ENCODE peak calls at places on chromosome 9, in ten cellular contexts. One of them, this sample, is unnamed.

GRCh38 chr9:129861447-129861827 is 26.2 kb downstream of the USP20 start:
- DNase-seq in D341Med: no peak
- DNase-seq in transverse colon: no peak
- DNase-seq in mesenchymal stem cell: no peak
- DNase-seq in NCI-H1092: no peak
- DNase-seq in CD8-positive, alpha-beta T cell: no peak
- DNase-seq in PC-9: no peak
- DNase-seq in GM23248: no peak
- DNase-seq in stimulated activated CD4-positive, alpha-beta T cell treated with anti-CD3 and anti-CD28 coated beads, Interleukin-2, amount 100 ng/mL, for 48 hours: no peak
- DNase-seq in heart right ventricle: no peak
- DNase-seq in this sample: no peak

GRCh38 chr9:104091708-104092107 is 2.4 kb upstream of the SMC2 start:
- DNase-seq in D341Med: no peak
- DNase-seq in transverse colon: peak
- DNase-seq in mesenchymal stem cell: peak
- DNase-seq in NCI-H1092: peak
- DNase-seq in CD8-positive, alpha-beta T cell: no peak
- DNase-seq in PC-9: no peak
- DNase-seq in GM23248: peak
- DNase-seq in stimulated activated CD4-positive, alpha-beta T cell treated with anti-CD3 and anti-CD28 coated beads, Interleukin-2, amount 100 ng/mL, for 48 hours: peak
- DNase-seq in heart right ventricle: peak
- DNase-seq in this sample: peak

GRCh38 chr9:124551472-124552339 is 44.5 kb upstream of the NR5A1 start:
- DNase-seq in D341Med: peak
- DNase-seq in transverse colon: peak
- DNase-seq in mesenchymal stem cell: peak
- DNase-seq in NCI-H1092: no peak
- DNase-seq in CD8-positive, alpha-beta T cell: no peak
- DNase-seq in PC-9: peak
- DNase-seq in GM23248: peak
- DNase-seq in stimulated activated CD4-positive, alpha-beta T cell treated with anti-CD3 and anti-CD28 coated beads, Interleukin-2, amount 100 ng/mL, for 48 hours: peak
- DNase-seq in heart right ventricle: peak
- DNase-seq in this sample: peak

GRCh38 chr9:109192732-109193361 is 25.8 kb upstream of the FRRS1L start:
- DNase-seq in D341Med: peak
- DNase-seq in transverse colon: peak
- DNase-seq in mesenchymal stem cell: no peak
- DNase-seq in NCI-H1092: peak
- DNase-seq in CD8-positive, alpha-beta T cell: no peak
- DNase-seq in PC-9: peak
- DNase-seq in GM23248: peak
- DNase-seq in stimulated activated CD4-positive, alpha-beta T cell treated with anti-CD3 and anti-CD28 coated beads, Interleukin-2, amount 100 ng/mL, for 48 hours: no peak
- DNase-seq in heart right ventricle: no peak
- DNase-seq in this sample: no peak

GRCh38 chr9:97271292-97271691 is 36.2 kb upstream of the CCDC180 start:
- DNase-seq in D341Med: no peak
- DNase-seq in transverse colon: no peak
- DNase-seq in mesenchymal stem cell: no peak
- DNase-seq in NCI-H1092: no peak
- DNase-seq in CD8-positive, alpha-beta T cell: no peak
- DNase-seq in PC-9: no peak
- DNase-seq in GM23248: no peak
- DNase-seq in stimulated activated CD4-positive, alpha-beta T cell treated with anti-CD3 and anti-CD28 coated beads, Interleukin-2, amount 100 ng/mL, for 48 hours: no peak
- DNase-seq in heart right ventricle: no peak
- DNase-seq in this sample: no peak

GRCh38 chr9:132210472-132211145 is 48.8 kb downstream of the NTNG2 start:
- DNase-seq in D341Med: no peak
- DNase-seq in transverse colon: no peak
- DNase-seq in mesenchymal stem cell: no peak
- DNase-seq in NCI-H1092: no peak
- DNase-seq in CD8-positive, alpha-beta T cell: no peak
- DNase-seq in PC-9: no peak
- DNase-seq in GM23248: peak
- DNase-seq in stimulated activated CD4-positive, alpha-beta T cell treated with anti-CD3 and anti-CD28 coated beads, Interleukin-2, amount 100 ng/mL, for 48 hours: peak
- DNase-seq in heart right ventricle: no peak
- DNase-seq in this sample: peak

GRCh38 chr9:126842220-126842842 is 18.1 kb upstream of the ZBTB34 start:
- DNase-seq in D341Med: no peak
- DNase-seq in transverse colon: no peak
- DNase-seq in mesenchymal stem cell: no peak
- DNase-seq in NCI-H1092: no peak
- DNase-seq in CD8-positive, alpha-beta T cell: no peak
- DNase-seq in PC-9: no peak
- DNase-seq in GM23248: no peak
- DNase-seq in stimulated activated CD4-positive, alpha-beta T cell treated with anti-CD3 and anti-CD28 coated beads, Interleukin-2, amount 100 ng/mL, for 48 hours: no peak
- DNase-seq in heart right ventricle: no peak
- DNase-seq in this sample: no peak

GRCh38 chr9:134557331-134557730 is 84.3 kb upstream of the COL5A1 start:
- DNase-seq in D341Med: no peak
- DNase-seq in transverse colon: no peak
- DNase-seq in mesenchymal stem cell: no peak
- DNase-seq in NCI-H1092: no peak
- DNase-seq in CD8-positive, alpha-beta T cell: no peak
- DNase-seq in PC-9: no peak
- DNase-seq in GM23248: no peak
- DNase-seq in stimulated activated CD4-positive, alpha-beta T cell treated with anti-CD3 and anti-CD28 coated beads, Interleukin-2, amount 100 ng/mL, for 48 hours: no peak
- DNase-seq in heart right ventricle: no peak
- DNase-seq in this sample: no peak

GRCh38 chr9:112248722-112249121 is 73.6 kb upstream of the SUSD1 start:
- DNase-seq in D341Med: no peak
- DNase-seq in transverse colon: no peak
- DNase-seq in mesenchymal stem cell: peak
- DNase-seq in NCI-H1092: no peak
- DNase-seq in CD8-positive, alpha-beta T cell: no peak
- DNase-seq in PC-9: no peak
- DNase-seq in GM23248: peak
- DNase-seq in stimulated activated CD4-positive, alpha-beta T cell treated with anti-CD3 and anti-CD28 coated beads, Interleukin-2, amount 100 ng/mL, for 48 hours: no peak
- DNase-seq in heart right ventricle: no peak
- DNase-seq in this sample: peak

GRCh38 chr9:131084661-131085369 is 11.5 kb upstream of the AIF1L start:
- DNase-seq in D341Med: no peak
- DNase-seq in transverse colon: no peak
- DNase-seq in mesenchymal stem cell: no peak
- DNase-seq in NCI-H1092: no peak
- DNase-seq in CD8-positive, alpha-beta T cell: no peak
- DNase-seq in PC-9: no peak
- DNase-seq in GM23248: no peak
- DNase-seq in stimulated activated CD4-positive, alpha-beta T cell treated with anti-CD3 and anti-CD28 coated beads, Interleukin-2, amount 100 ng/mL, for 48 hours: no peak
- DNase-seq in heart right ventricle: no peak
- DNase-seq in this sample: no peak

GRCh38 chr9:69996947-69997346 is 46.7 kb upstream of the MAMDC2 start:
- DNase-seq in D341Med: no peak
- DNase-seq in transverse colon: no peak
- DNase-seq in mesenchymal stem cell: peak
- DNase-seq in NCI-H1092: peak
- DNase-seq in CD8-positive, alpha-beta T cell: no peak
- DNase-seq in PC-9: no peak
- DNase-seq in GM23248: no peak
- DNase-seq in stimulated activated CD4-positive, alpha-beta T cell treated with anti-CD3 and anti-CD28 coated beads, Interleukin-2, amount 100 ng/mL, for 48 hours: no peak
- DNase-seq in heart right ventricle: peak
- DNase-seq in this sample: no peak

GRCh38 chr9:34253460-34253837 is 74.6 kb downstream of the UBAP1 start:
- DNase-seq in D341Med: no peak
- DNase-seq in transverse colon: no peak
- DNase-seq in mesenchymal stem cell: no peak
- DNase-seq in NCI-H1092: no peak
- DNase-seq in CD8-positive, alpha-beta T cell: no peak
- DNase-seq in PC-9: no peak
- DNase-seq in GM23248: peak
- DNase-seq in stimulated activated CD4-positive, alpha-beta T cell treated with anti-CD3 and anti-CD28 coated beads, Interleukin-2, amount 100 ng/mL, for 48 hours: no peak
- DNase-seq in heart right ventricle: peak
- DNase-seq in this sample: peak

GRCh38 chr9:92590386-92590785 is 54.6 kb upstream of the ECM2 start:
- DNase-seq in D341Med: no peak
- DNase-seq in transverse colon: peak
- DNase-seq in mesenchymal stem cell: peak
- DNase-seq in NCI-H1092: no peak
- DNase-seq in CD8-positive, alpha-beta T cell: no peak
- DNase-seq in PC-9: no peak
- DNase-seq in GM23248: peak
- DNase-seq in stimulated activated CD4-positive, alpha-beta T cell treated with anti-CD3 and anti-CD28 coated beads, Interleukin-2, amount 100 ng/mL, for 48 hours: no peak
- DNase-seq in heart right ventricle: peak
- DNase-seq in this sample: peak

GRCh38 chr9:88922091-88922490 is 69.2 kb upstream of the S1PR3 start:
- DNase-seq in D341Med: no peak
- DNase-seq in transverse colon: peak
- DNase-seq in mesenchymal stem cell: no peak
- DNase-seq in NCI-H1092: no peak
- DNase-seq in CD8-positive, alpha-beta T cell: peak
- DNase-seq in PC-9: no peak
- DNase-seq in GM23248: no peak
- DNase-seq in stimulated activated CD4-positive, alpha-beta T cell treated with anti-CD3 and anti-CD28 coated beads, Interleukin-2, amount 100 ng/mL, for 48 hours: peak
- DNase-seq in heart right ventricle: no peak
- DNase-seq in this sample: no peak

GRCh38 chr9:7239708-7240107 is 481.9 kb downstream of the KDM4C start:
- DNase-seq in D341Med: no peak
- DNase-seq in transverse colon: no peak
- DNase-seq in mesenchymal stem cell: no peak
- DNase-seq in NCI-H1092: no peak
- DNase-seq in CD8-positive, alpha-beta T cell: no peak
- DNase-seq in PC-9: no peak
- DNase-seq in GM23248: no peak
- DNase-seq in stimulated activated CD4-positive, alpha-beta T cell treated with anti-CD3 and anti-CD28 coated beads, Interleukin-2, amount 100 ng/mL, for 48 hours: no peak
- DNase-seq in heart right ventricle: no peak
- DNase-seq in this sample: no peak

GRCh38 chr9:76394896-76395244 is 644 bp upstream of the RFK start:
- DNase-seq in D341Med: peak
- DNase-seq in transverse colon: peak
- DNase-seq in mesenchymal stem cell: peak
- DNase-seq in NCI-H1092: peak
- DNase-seq in CD8-positive, alpha-beta T cell: peak
- DNase-seq in PC-9: no peak
- DNase-seq in GM23248: no peak
- DNase-seq in stimulated activated CD4-positive, alpha-beta T cell treated with anti-CD3 and anti-CD28 coated beads, Interleukin-2, amount 100 ng/mL, for 48 hours: no peak
- DNase-seq in heart right ventricle: peak
- DNase-seq in this sample: peak

GRCh38 chr9:81374881-81375280 is 314.5 kb downstream of the TLE1 start:
- DNase-seq in D341Med: no peak
- DNase-seq in transverse colon: no peak
- DNase-seq in mesenchymal stem cell: peak
- DNase-seq in NCI-H1092: no peak
- DNase-seq in CD8-positive, alpha-beta T cell: no peak
- DNase-seq in PC-9: no peak
- DNase-seq in GM23248: peak
- DNase-seq in stimulated activated CD4-positive, alpha-beta T cell treated with anti-CD3 and anti-CD28 coated beads, Interleukin-2, amount 100 ng/mL, for 48 hours: no peak
- DNase-seq in heart right ventricle: peak
- DNase-seq in this sample: no peak

GRCh38 chr9:114166606-114167572 is 11.6 kb downstream of the COL27A1 start:
- DNase-seq in D341Med: no peak
- DNase-seq in transverse colon: no peak
- DNase-seq in mesenchymal stem cell: peak
- DNase-seq in NCI-H1092: no peak
- DNase-seq in CD8-positive, alpha-beta T cell: no peak
- DNase-seq in PC-9: no peak
- DNase-seq in GM23248: no peak
- DNase-seq in stimulated activated CD4-positive, alpha-beta T cell treated with anti-CD3 and anti-CD28 coated beads, Interleukin-2, amount 100 ng/mL, for 48 hours: no peak
- DNase-seq in heart right ventricle: no peak
- DNase-seq in this sample: peak

GRCh38 chr9:127754761-127755557 is 19.9 kb upstream of the TOR2A start:
- DNase-seq in D341Med: peak
- DNase-seq in transverse colon: no peak
- DNase-seq in mesenchymal stem cell: no peak
- DNase-seq in NCI-H1092: no peak
- DNase-seq in CD8-positive, alpha-beta T cell: no peak
- DNase-seq in PC-9: no peak
- DNase-seq in GM23248: no peak
- DNase-seq in stimulated activated CD4-positive, alpha-beta T cell treated with anti-CD3 and anti-CD28 coated beads, Interleukin-2, amount 100 ng/mL, for 48 hours: no peak
- DNase-seq in heart right ventricle: no peak
- DNase-seq in this sample: no peak

GRCh38 chr9:129166962-129167557 is 11.0 kb downstream of the IER5L start:
- DNase-seq in D341Med: no peak
- DNase-seq in transverse colon: peak
- DNase-seq in mesenchymal stem cell: peak
- DNase-seq in NCI-H1092: no peak
- DNase-seq in CD8-positive, alpha-beta T cell: no peak
- DNase-seq in PC-9: peak
- DNase-seq in GM23248: peak
- DNase-seq in stimulated activated CD4-positive, alpha-beta T cell treated with anti-CD3 and anti-CD28 coated beads, Interleukin-2, amount 100 ng/mL, for 48 hours: no peak
- DNase-seq in heart right ventricle: peak
- DNase-seq in this sample: peak

GRCh38 chr9:119005162-119005561 is 364.1 kb downstream of the BRINP1 start:
- DNase-seq in D341Med: no peak
- DNase-seq in transverse colon: no peak
- DNase-seq in mesenchymal stem cell: no peak
- DNase-seq in NCI-H1092: no peak
- DNase-seq in CD8-positive, alpha-beta T cell: no peak
- DNase-seq in PC-9: no peak
- DNase-seq in GM23248: peak
- DNase-seq in stimulated activated CD4-positive, alpha-beta T cell treated with anti-CD3 and anti-CD28 coated beads, Interleukin-2, amount 100 ng/mL, for 48 hours: no peak
- DNase-seq in heart right ventricle: no peak
- DNase-seq in this sample: no peak

GRCh38 chr9:97419315-97419867 is 7.5 kb downstream of the TDRD7 start:
- DNase-seq in D341Med: no peak
- DNase-seq in transverse colon: no peak
- DNase-seq in mesenchymal stem cell: peak
- DNase-seq in NCI-H1092: no peak
- DNase-seq in CD8-positive, alpha-beta T cell: no peak
- DNase-seq in PC-9: no peak
- DNase-seq in GM23248: peak
- DNase-seq in stimulated activated CD4-positive, alpha-beta T cell treated with anti-CD3 and anti-CD28 coated beads, Interleukin-2, amount 100 ng/mL, for 48 hours: no peak
- DNase-seq in heart right ventricle: no peak
- DNase-seq in this sample: peak

GRCh38 chr9:69900406-69900805 is 79.8 kb downstream of the CFAP95 start:
- DNase-seq in D341Med: no peak
- DNase-seq in transverse colon: no peak
- DNase-seq in mesenchymal stem cell: peak
- DNase-seq in NCI-H1092: no peak
- DNase-seq in CD8-positive, alpha-beta T cell: no peak
- DNase-seq in PC-9: no peak
- DNase-seq in GM23248: peak
- DNase-seq in stimulated activated CD4-positive, alpha-beta T cell treated with anti-CD3 and anti-CD28 coated beads, Interleukin-2, amount 100 ng/mL, for 48 hours: no peak
- DNase-seq in heart right ventricle: no peak
- DNase-seq in this sample: peak

GRCh38 chr9:134314950-134315715 is 11.1 kb upstream of the RXRA start:
- DNase-seq in D341Med: no peak
- DNase-seq in transverse colon: no peak
- DNase-seq in mesenchymal stem cell: no peak
- DNase-seq in NCI-H1092: no peak
- DNase-seq in CD8-positive, alpha-beta T cell: no peak
- DNase-seq in PC-9: no peak
- DNase-seq in GM23248: no peak
- DNase-seq in stimulated activated CD4-positive, alpha-beta T cell treated with anti-CD3 and anti-CD28 coated beads, Interleukin-2, amount 100 ng/mL, for 48 hours: no peak
- DNase-seq in heart right ventricle: no peak
- DNase-seq in this sample: no peak

GRCh38 chr9:92097997-92098482 is 17.2 kb downstream of the SPTLC1 start:
- DNase-seq in D341Med: no peak
- DNase-seq in transverse colon: peak
- DNase-seq in mesenchymal stem cell: no peak
- DNase-seq in NCI-H1092: no peak
- DNase-seq in CD8-positive, alpha-beta T cell: peak
- DNase-seq in PC-9: no peak
- DNase-seq in GM23248: no peak
- DNase-seq in stimulated activated CD4-positive, alpha-beta T cell treated with anti-CD3 and anti-CD28 coated beads, Interleukin-2, amount 100 ng/mL, for 48 hours: peak
- DNase-seq in heart right ventricle: peak
- DNase-seq in this sample: peak

GRCh38 chr9:84736076-84736475 is 66.5 kb downstream of the NTRK2 start:
- DNase-seq in D341Med: no peak
- DNase-seq in transverse colon: no peak
- DNase-seq in mesenchymal stem cell: peak
- DNase-seq in NCI-H1092: no peak
- DNase-seq in CD8-positive, alpha-beta T cell: no peak
- DNase-seq in PC-9: no peak
- DNase-seq in GM23248: no peak
- DNase-seq in stimulated activated CD4-positive, alpha-beta T cell treated with anti-CD3 and anti-CD28 coated beads, Interleukin-2, amount 100 ng/mL, for 48 hours: no peak
- DNase-seq in heart right ventricle: no peak
- DNase-seq in this sample: no peak

GRCh38 chr9:127867356-127868277 is 9.9 kb downstream of the AK1 start:
- DNase-seq in D341Med: no peak
- DNase-seq in transverse colon: no peak
- DNase-seq in mesenchymal stem cell: no peak
- DNase-seq in NCI-H1092: no peak
- DNase-seq in CD8-positive, alpha-beta T cell: no peak
- DNase-seq in PC-9: no peak
- DNase-seq in GM23248: no peak
- DNase-seq in stimulated activated CD4-positive, alpha-beta T cell treated with anti-CD3 and anti-CD28 coated beads, Interleukin-2, amount 100 ng/mL, for 48 hours: no peak
- DNase-seq in heart right ventricle: peak
- DNase-seq in this sample: no peak

GRCh38 chr9:36656842-36657241 is 84.1 kb downstream of the MELK start:
- DNase-seq in D341Med: no peak
- DNase-seq in transverse colon: no peak
- DNase-seq in mesenchymal stem cell: no peak
- DNase-seq in NCI-H1092: no peak
- DNase-seq in CD8-positive, alpha-beta T cell: no peak
- DNase-seq in PC-9: no peak
- DNase-seq in GM23248: no peak
- DNase-seq in stimulated activated CD4-positive, alpha-beta T cell treated with anti-CD3 and anti-CD28 coated beads, Interleukin-2, amount 100 ng/mL, for 48 hours: no peak
- DNase-seq in heart right ventricle: no peak
- DNase-seq in this sample: no peak

This sample was measured in fibroblast of the aortic adventitia.